ENCODE peak calls at places on chromosomes 5 and 9, in six cellular contexts. N is A549, E is endothelial cell of umbilical vein, Q is K562, F is HepG2, D is GM12878. T is an unnamed sample.

GRCh38 chr5:132222649-132223038 is 5.0 kb downstream of the P4HA2 start:
- DNase-seq in N (no peak), E (no peak), Q (no peak), F (no peak), D (peak; percentile 38), T (no peak)

GRCh38 chr5:172437445-172438303 is 16.7 kb downstream of the SH3PXD2B start:
- DNase-seq in N (no peak), E (peak; percentile 95), Q (no peak), F (peak; percentile 23), D (no peak), T (peak; percentile 43)

GRCh38 chr9:26723486-26723885 is 169.1 kb downstream of the CAAP1 start:
- DNase-seq in N (peak; percentile 44), E (no peak), Q (peak; percentile 6), F (peak; percentile 20), D (no peak), T (peak; percentile 4)

GRCh38 chr5:151591144-151591819 is at the start of gene FAT2:
- DNase-seq in N (no peak), E (no peak), Q (no peak), F (no peak), D (no peak), T (no peak)

GRCh38 chr5:177519463-177520235 is 2.9 kb upstream of the DDX41 start:
- DNase-seq in N (no peak), E (no peak), Q (no peak), F (no peak), D (no peak), T (no peak)

GRCh38 chr5:102106599-102106998 is 189.5 kb downstream of the SLCO4C1 start:
- DNase-seq in N (no peak), E (no peak), Q (no peak), F (no peak), D (no peak), T (no peak)

GRCh38 chr9:71384343-71384742 is 262.9 kb upstream of the TRPM3 start:
- DNase-seq in N (no peak), E (no peak), Q (no peak), F (no peak), D (no peak), T (no peak)

GRCh38 chr9:91714020-91714721 is 235.9 kb downstream of the ROR2 start:
- DNase-seq in N (no peak), E (peak; percentile 17), Q (peak; percentile 72), F (no peak), D (no peak), T (peak; percentile 76)

GRCh38 chr9:77927265-77927664 is 104.3 kb downstream of the GNAQ start:
- DNase-seq in N (no peak), E (peak; percentile 13), Q (no peak), F (no peak), D (no peak), T (peak; percentile 59)

GRCh38 chr5:102554092-102554491 is 55.3 kb upstream of the SLCO6A1 start:
- DNase-seq in N (no peak), E (no peak), Q (no peak), F (no peak), D (no peak), T (no peak)

GRCh38 chr5:151708126-151708525 is 21.4 kb upstream of the SPARC start:
- DNase-seq in N (no peak), E (peak; percentile 39), Q (no peak), F (peak; percentile 25), D (no peak), T (peak; percentile 29)

GRCh38 chr5:142293486-142293885 is 31.3 kb downstream of the SPRY4 start:
- DNase-seq in N (no peak), E (peak; percentile 46), Q (peak; percentile 44), F (peak; percentile 30), D (no peak), T (no peak)

GRCh38 chr5:141811287-141812155 is 66.7 kb downstream of the PCDH1 start:
- DNase-seq in N (peak; percentile 62), E (no peak), Q (peak; percentile 71), F (peak; percentile 9), D (no peak), T (peak; percentile 23)

GRCh38 chr5:54360089-54360488 is 49.7 kb upstream of the ARL15 start:
- DNase-seq in N (peak; percentile 21), E (no peak), Q (no peak), F (no peak), D (no peak), T (no peak)

GRCh38 chr9:78462616-78463015 is 165.7 kb downstream of the PSAT1 start:
- DNase-seq in N (no peak), E (no peak), Q (no peak), F (no peak), D (no peak), T (no peak)

GRCh38 chr5:58044166-58044565 is 415.7 kb downstream of the PLK2 start:
- DNase-seq in N (no peak), E (no peak), Q (no peak), F (no peak), D (no peak), T (no peak)

GRCh38 chr9:126448865-126449577 is 122.4 kb downstream of the MVB12B start:
- DNase-seq in N (no peak), E (no peak), Q (no peak), F (no peak), D (no peak), T (no peak)

GRCh38 chr5:10981927-10982326 is 220.9 kb upstream of the DAP start:
- DNase-seq in N (no peak), E (no peak), Q (no peak), F (no peak), D (no peak), T (no peak)

GRCh38 chr9:115360122-115360521 is 242.2 kb upstream of the TNC start:
- DNase-seq in N (no peak), E (no peak), Q (no peak), F (no peak), D (no peak), T (no peak)

GRCh38 chr5:147690595-147690994 is 91.9 kb downstream of the JAKMIP2 start:
- DNase-seq in N (no peak), E (no peak), Q (no peak), F (peak; percentile 25), D (no peak), T (peak; percentile 5)

GRCh38 chr5:43190755-43191603 is 1.0 kb upstream of the NIM1K start:
- DNase-seq in N (no peak), E (peak; percentile 39), Q (no peak), F (no peak), D (no peak), T (peak; percentile 45)

GRCh38 chr9:104907278-104907951 is 20.5 kb downstream of the ABCA1 start:
- DNase-seq in N (no peak), E (peak; percentile 17), Q (no peak), F (no peak), D (no peak), T (no peak)

GRCh38 chr9:128115187-128116103 is 12.1 kb downstream of the PTGES2 start:
- DNase-seq in N (no peak), E (no peak), Q (peak; percentile 98), F (peak; percentile 83), D (no peak), T (no peak)

GRCh38 chr5:143227301-143227700 is 176.2 kb downstream of the NR3C1 start:
- DNase-seq in N (no peak), E (no peak), Q (no peak), F (no peak), D (no peak), T (no peak)

GRCh38 chr5:15995206-15996052 is 184.2 kb downstream of the MARCHF11 start:
- DNase-seq in N (no peak), E (peak; percentile 67), Q (no peak), F (peak; percentile 5), D (no peak), T (peak; percentile 46)

GRCh38 chr9:19948021-19948420 is 159.2 kb upstream of the SLC24A2 start:
- DNase-seq in N (no peak), E (no peak), Q (no peak), F (no peak), D (no peak), T (no peak)

GRCh38 chr9:19940808-19941207 is 152.0 kb upstream of the SLC24A2 start:
- DNase-seq in N (no peak), E (peak; percentile 13), Q (no peak), F (no peak), D (no peak), T (no peak)

GRCh38 chr9:19946446-19947109 is 157.7 kb upstream of the SLC24A2 start:
- DNase-seq in N (no peak), E (peak; percentile 20), Q (no peak), F (no peak), D (no peak), T (peak; percentile 40)
- TF ChIP-seq MAX in N (no peak), E (no peak), Q (no peak), F (no peak), D (no peak), T (no peak)

DNA sequence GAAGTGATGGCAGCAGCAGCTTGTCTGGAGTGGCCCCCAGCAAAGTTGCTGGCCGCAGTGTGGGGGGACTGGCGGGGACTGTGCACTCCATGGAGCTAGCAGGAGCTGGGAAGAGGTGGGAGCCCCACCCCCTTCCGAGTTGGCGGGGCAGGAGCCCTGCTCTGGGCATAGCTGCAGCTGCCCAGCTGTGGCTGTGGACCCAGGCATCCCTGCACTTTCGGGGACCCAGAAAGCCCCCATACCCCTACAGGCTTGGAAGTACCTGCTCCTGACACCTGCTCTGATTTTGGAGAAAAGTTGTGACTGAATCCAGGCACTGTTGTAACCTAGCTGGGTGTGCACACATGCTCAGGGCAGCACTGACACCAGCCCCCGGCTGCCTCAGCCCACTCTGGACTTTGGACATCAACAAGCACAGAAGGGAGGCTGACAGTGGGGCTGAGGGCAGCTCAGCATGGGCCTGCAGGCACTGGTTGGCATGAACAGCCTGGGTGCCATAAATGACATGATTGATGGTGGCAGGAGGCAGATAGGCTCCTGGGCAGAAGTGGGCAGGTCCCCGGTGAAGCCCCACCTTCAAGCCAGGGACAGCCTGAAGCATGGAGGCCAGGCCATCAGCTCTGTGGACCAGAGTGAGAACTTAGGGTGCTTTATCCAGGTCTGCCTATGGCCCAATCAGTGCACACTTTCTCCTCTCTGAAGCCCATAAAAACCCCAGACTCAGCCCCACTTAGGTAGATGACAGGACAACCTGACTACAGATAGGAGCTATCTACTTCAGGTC is 12.6 kb downstream of the LMBRD2 start:
- DNase-seq in N (no peak), E (no peak), Q (no peak), F (peak; percentile 78), D (no peak), T (no peak)
- TF ChIP-seq MYC in N (no peak), E (no peak), Q (no peak), F (peak; percentile 85), D (no peak), T (no peak)

GRCh38 chr5:80251636-80252035 is 4.2 kb downstream of the SERINC5 start:
- DNase-seq in N (no peak), E (no peak), Q (no peak), F (no peak), D (no peak), T (peak; percentile 34)

GRCh38 chr5:80259511-80260200 is 3.8 kb upstream of the SERINC5 start:
- DNase-seq in N (no peak), E (no peak), Q (no peak), F (no peak), D (no peak), T (no peak)

GRCh38 chr5:80255752-80256479 is at the start of gene SERINC5:
- DNase-seq in N (peak; percentile 72), E (peak; percentile 79), Q (peak; percentile 91), F (peak; percentile 53), D (no peak), T (peak; percentile 89)

GRCh38 chr5:80254767-80255424 is 952 bp downstream of the SERINC5 start:
- DNase-seq in N (peak; percentile 28), E (peak; percentile 57), Q (no peak), F (no peak), D (no peak), T (peak; percentile 45)

GRCh38 chr5:80255425-80255751 is 460 bp downstream of the SERINC5 start:
- DNase-seq in N (peak; percentile 72), E (no peak), Q (peak; percentile 70), F (no peak), D (no peak), T (peak; percentile 68)
- TF ChIP-seq MAX in N (no peak), E (no peak), Q (no peak), F (no peak), D (no peak), T (no peak)

GRCh38 chr5:134798468-134798867 is 39.9 kb downstream of the DDX46 start:
- DNase-seq in N (no peak), E (no peak), Q (no peak), F (no peak), D (no peak), T (no peak)
- TF ChIP-seq MYC in N (no peak), E (no peak), Q (no peak), F (no peak), D (no peak), T (no peak)

T was measured in NB4.